ENCODE peak calls at places on chromosomes 7 and 10, in five cellular contexts. One of them, this sample, is unnamed. For H3K4me1, the result is how much of the 10 kb centered on the place peaks cover.

GRCh38 chr10:126135177-126135576 is 238.8 kb downstream of the FANK1 start:
- DNase-seq in aorta: no peak
- DNase-seq in body of pancreas: no peak
- DNase-seq in naive thymus-derived CD4-positive, alpha-beta T cell: no peak
- DNase-seq in mucosa of descending colon: no peak
- DNase-seq in this sample: no peak

GRCh38 chr7:39978252-39978934 is 28.3 kb downstream of the CDK13 start:
- DNase-seq in mucosa of descending colon: no peak
- DNase-seq in naive thymus-derived CD4-positive, alpha-beta T cell: peak
- DNase-seq in aorta: no peak
- DNase-seq in body of pancreas: no peak
- DNase-seq in this sample: no peak

GRCh38 chr10:23063387-23064287 is 31.7 kb upstream of the MSRB2 start:
- DNase-seq in aorta: no peak
- DNase-seq in mucosa of descending colon: no peak
- DNase-seq in naive thymus-derived CD4-positive, alpha-beta T cell: no peak
- DNase-seq in body of pancreas: no peak
- DNase-seq in this sample: no peak

GRCh38 chr10:90561666-90562065 is 296.2 kb downstream of the HTR7 start:
- DNase-seq in naive thymus-derived CD4-positive, alpha-beta T cell: no peak
- DNase-seq in aorta: no peak
- DNase-seq in body of pancreas: no peak
- DNase-seq in mucosa of descending colon: no peak
- DNase-seq in this sample: no peak

GRCh38 chr10:66931340-66931948 is 5.6 kb downstream of the LRRTM3 start:
- DNase-seq in mucosa of descending colon: no peak
- DNase-seq in body of pancreas: no peak
- DNase-seq in naive thymus-derived CD4-positive, alpha-beta T cell: no peak
- DNase-seq in aorta: no peak
- DNase-seq in this sample: no peak

GRCh38 chr7:112080441-112080840 is 125.8 kb downstream of the DOCK4 start:
- DNase-seq in mucosa of descending colon: no peak
- DNase-seq in aorta: no peak
- DNase-seq in naive thymus-derived CD4-positive, alpha-beta T cell: no peak
- DNase-seq in body of pancreas: no peak
- DNase-seq in this sample: no peak

GRCh38 chr7:107464666-107465065 is 5.2 kb upstream of the GPR22 start:
- DNase-seq in naive thymus-derived CD4-positive, alpha-beta T cell: no peak
- DNase-seq in aorta: no peak
- DNase-seq in mucosa of descending colon: no peak
- DNase-seq in body of pancreas: no peak
- DNase-seq in this sample: no peak

GRCh38 chr7:36155811-36156361 is 2.8 kb downstream of the EEPD1 start:
- DNase-seq in aorta: peak
- DNase-seq in naive thymus-derived CD4-positive, alpha-beta T cell: no peak
- DNase-seq in mucosa of descending colon: no peak
- DNase-seq in body of pancreas: peak
- DNase-seq in this sample: peak

GRCh38 chr7:16411391-16411790 is 9.9 kb downstream of the CRPPA start:
- DNase-seq in naive thymus-derived CD4-positive, alpha-beta T cell: no peak
- DNase-seq in aorta: no peak
- DNase-seq in mucosa of descending colon: no peak
- DNase-seq in body of pancreas: no peak
- DNase-seq in this sample: no peak

GRCh38 chr10:69057951-69058297 is 30.0 kb upstream of the SRGN start:
- DNase-seq in naive thymus-derived CD4-positive, alpha-beta T cell: no peak
- DNase-seq in body of pancreas: no peak
- DNase-seq in aorta: no peak
- DNase-seq in mucosa of descending colon: no peak
- DNase-seq in this sample: no peak

GRCh38 chr10:69056536-69057260 is 31.2 kb upstream of the SRGN start:
- DNase-seq in aorta: no peak
- DNase-seq in mucosa of descending colon: no peak
- DNase-seq in body of pancreas: no peak
- DNase-seq in naive thymus-derived CD4-positive, alpha-beta T cell: no peak
- DNase-seq in this sample: no peak

GRCh38 chr10:69057261-69057950 is 30.5 kb upstream of the SRGN start:
- DNase-seq in aorta: peak
- DNase-seq in body of pancreas: no peak
- DNase-seq in mucosa of descending colon: peak
- DNase-seq in naive thymus-derived CD4-positive, alpha-beta T cell: no peak
- DNase-seq in this sample: peak

GRCh38 chr10:69056129-69056528 is 31.8 kb upstream of the SRGN start:
- DNase-seq in aorta: peak
- DNase-seq in body of pancreas: no peak
- DNase-seq in mucosa of descending colon: peak
- DNase-seq in naive thymus-derived CD4-positive, alpha-beta T cell: no peak
- DNase-seq in this sample: no peak

DNA sequence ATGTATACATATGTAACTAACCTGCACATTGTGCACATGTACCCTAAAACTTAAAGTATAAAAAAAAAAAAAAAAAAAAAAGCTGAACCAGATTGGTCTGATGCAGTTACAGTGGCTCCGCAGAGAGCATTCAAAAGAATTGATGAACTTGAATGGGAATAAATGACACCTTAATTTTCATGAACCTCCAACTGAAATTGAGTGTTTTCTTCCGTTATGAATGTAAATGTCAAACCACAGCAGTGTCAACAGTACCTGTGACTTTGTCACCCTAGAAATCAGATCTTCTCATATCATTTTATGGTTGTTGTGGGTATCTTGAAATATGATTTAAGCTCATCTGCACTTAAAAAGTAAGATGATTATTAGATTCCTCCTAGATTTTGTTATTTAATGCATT is 32.7 kb upstream of the SRGN start:
- DNase-seq in mucosa of descending colon: no peak
- DNase-seq in body of pancreas: no peak
- DNase-seq in aorta: no peak
- DNase-seq in naive thymus-derived CD4-positive, alpha-beta T cell: no peak
- DNase-seq in this sample: no peak
- H3K4me1 ChIP-seq in mucosa of descending colon: under half
- H3K4me1 ChIP-seq in body of pancreas: under half
- H3K4me1 ChIP-seq in aorta: under half
- H3K4me1 ChIP-seq in naive thymus-derived CD4-positive, alpha-beta T cell: under half
- H3K4me1 ChIP-seq in this sample: under half

GRCh38 chr10:31520982-31521381 is 202.0 kb downstream of the ZEB1 start:
- DNase-seq in mucosa of descending colon: no peak
- DNase-seq in body of pancreas: no peak
- DNase-seq in aorta: no peak
- DNase-seq in naive thymus-derived CD4-positive, alpha-beta T cell: no peak
- DNase-seq in this sample: no peak
- H3K4me3 ChIP-seq in mucosa of descending colon: no peak
- H3K4me3 ChIP-seq in body of pancreas: no peak
- H3K4me3 ChIP-seq in aorta: no peak
- H3K4me3 ChIP-seq in naive thymus-derived CD4-positive, alpha-beta T cell: no peak
- H3K4me3 ChIP-seq in this sample: no peak

GRCh38 chr10:28349892-28350291 is 47.0 kb upstream of the MPP7 start:
- DNase-seq in mucosa of descending colon: no peak
- DNase-seq in aorta: no peak
- DNase-seq in naive thymus-derived CD4-positive, alpha-beta T cell: no peak
- DNase-seq in body of pancreas: no peak
- DNase-seq in this sample: no peak

GRCh38 chr10:28343252-28343651 is 40.4 kb upstream of the MPP7 start:
- DNase-seq in naive thymus-derived CD4-positive, alpha-beta T cell: no peak
- DNase-seq in mucosa of descending colon: no peak
- DNase-seq in body of pancreas: no peak
- DNase-seq in aorta: no peak
- DNase-seq in this sample: no peak

GRCh38 chr10:28343987-28344895 is 41.4 kb upstream of the MPP7 start:
- DNase-seq in mucosa of descending colon: no peak
- DNase-seq in naive thymus-derived CD4-positive, alpha-beta T cell: no peak
- DNase-seq in body of pancreas: no peak
- DNase-seq in aorta: no peak
- DNase-seq in this sample: no peak
- H3K4me1 ChIP-seq in mucosa of descending colon: under half
- H3K4me1 ChIP-seq in naive thymus-derived CD4-positive, alpha-beta T cell: under half
- H3K4me1 ChIP-seq in body of pancreas: under half
- H3K4me1 ChIP-seq in aorta: under half
- H3K4me1 ChIP-seq in this sample: under half

DNA sequence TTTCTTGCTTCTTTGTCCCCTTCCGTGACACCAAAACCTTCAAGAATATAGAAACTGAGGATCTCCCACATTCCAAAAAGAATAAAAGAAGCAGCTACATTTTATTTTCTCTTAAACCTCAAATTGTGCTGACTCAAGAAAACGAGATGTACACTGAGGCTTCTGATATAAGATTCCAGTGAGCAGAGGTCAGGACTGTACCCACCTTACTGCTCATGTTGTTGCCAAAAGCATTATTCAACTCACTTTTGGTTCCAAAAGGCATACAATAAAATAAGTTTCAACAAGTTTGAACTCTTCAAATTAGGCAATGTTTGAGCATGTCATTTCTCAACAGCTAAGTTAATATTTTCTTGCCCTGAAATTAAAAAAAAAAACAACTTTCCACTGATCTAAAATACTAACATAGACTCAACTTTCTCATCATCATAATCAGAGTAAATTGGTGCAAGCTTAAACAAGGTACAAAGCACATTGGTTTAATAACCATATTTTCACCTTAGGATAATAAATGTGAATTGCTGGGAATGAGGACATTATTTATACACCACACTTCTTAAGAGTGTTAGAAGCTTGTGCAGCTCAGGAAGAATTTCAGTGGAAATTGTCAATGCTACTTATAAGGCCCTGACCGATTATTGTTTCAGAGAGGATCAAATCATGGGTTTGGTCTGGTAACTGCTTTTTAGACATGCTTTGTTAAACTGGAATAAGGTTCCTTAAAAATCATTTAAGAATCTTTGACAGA is 629.0 kb upstream of the IGFBP3 start:
- DNase-seq in body of pancreas: no peak
- DNase-seq in naive thymus-derived CD4-positive, alpha-beta T cell: no peak
- DNase-seq in mucosa of descending colon: no peak
- DNase-seq in aorta: no peak
- DNase-seq in this sample: no peak
- H3K4me3 ChIP-seq in body of pancreas: no peak
- H3K4me3 ChIP-seq in naive thymus-derived CD4-positive, alpha-beta T cell: no peak
- H3K4me3 ChIP-seq in mucosa of descending colon: no peak
- H3K4me3 ChIP-seq in aorta: no peak
- H3K4me3 ChIP-seq in this sample: no peak

This sample was measured in right lobe of liver.